ENCODE peak calls at places on chromosomes 2 and 18, in nine cellular contexts. One of them, this sample, is unnamed.

GRCh38 chr2:54429055-54429454 is 27.1 kb upstream of the SPTBN1 start:
- DNase-seq in C1 segment of cervical spinal cord: no peak
- DNase-seq in fibroblast of lung: peak; percentile 26
- DNase-seq in hypothalamus: no peak
- DNase-seq in tibial artery: no peak
- DNase-seq in colonic mucosa: no peak
- DNase-seq in HTR-8/SVneo: no peak
- DNase-seq in glutamatergic neuron: no peak
- DNase-seq in amygdala: no peak
- DNase-seq in this sample: no peak

GRCh38 chr2:121974919-121975654 is 219.6 kb downstream of the TSN start:
- DNase-seq in colonic mucosa: peak; percentile 49
- DNase-seq in C1 segment of cervical spinal cord: peak; percentile 7
- DNase-seq in HTR-8/SVneo: peak; percentile 75
- DNase-seq in tibial artery: peak; percentile 80
- DNase-seq in fibroblast of lung: peak; percentile 78
- DNase-seq in glutamatergic neuron: peak; percentile 53
- DNase-seq in amygdala: no peak
- DNase-seq in hypothalamus: no peak
- DNase-seq in this sample: peak; percentile 82

GRCh38 chr2:70041666-70042065 is 45.6 kb upstream of the PCBP1 start:
- DNase-seq in glutamatergic neuron: no peak
- DNase-seq in tibial artery: no peak
- DNase-seq in HTR-8/SVneo: peak; percentile 26
- DNase-seq in amygdala: no peak
- DNase-seq in hypothalamus: no peak
- DNase-seq in C1 segment of cervical spinal cord: no peak
- DNase-seq in fibroblast of lung: no peak
- DNase-seq in colonic mucosa: no peak
- DNase-seq in this sample: no peak

GRCh38 chr2:36770542-36771287 is 74.2 kb downstream of the VIT start:
- DNase-seq in hypothalamus: no peak
- DNase-seq in fibroblast of lung: peak; percentile 22
- DNase-seq in tibial artery: no peak
- DNase-seq in glutamatergic neuron: peak; percentile 63
- DNase-seq in colonic mucosa: peak; percentile 36
- DNase-seq in HTR-8/SVneo: peak; percentile 82
- DNase-seq in amygdala: no peak
- DNase-seq in C1 segment of cervical spinal cord: no peak
- DNase-seq in this sample: no peak

GRCh38 chr18:76557026-76557575 is 62.1 kb upstream of the ZNF516 start:
- DNase-seq in tibial artery: no peak
- DNase-seq in C1 segment of cervical spinal cord: no peak
- DNase-seq in hypothalamus: no peak
- DNase-seq in fibroblast of lung: peak; percentile 42
- DNase-seq in colonic mucosa: no peak
- DNase-seq in HTR-8/SVneo: no peak
- DNase-seq in glutamatergic neuron: no peak
- DNase-seq in amygdala: no peak
- DNase-seq in this sample: no peak

GRCh38 chr2:74606927-74607326 is 41.2 kb downstream of the M1AP start:
- DNase-seq in amygdala: no peak
- DNase-seq in hypothalamus: no peak
- DNase-seq in HTR-8/SVneo: no peak
- DNase-seq in glutamatergic neuron: no peak
- DNase-seq in tibial artery: no peak
- DNase-seq in fibroblast of lung: no peak
- DNase-seq in colonic mucosa: no peak
- DNase-seq in C1 segment of cervical spinal cord: no peak
- DNase-seq in this sample: no peak

GRCh38 chr18:80253871-80254492 is 6.7 kb upstream of the PARD6G start:
- DNase-seq in C1 segment of cervical spinal cord: no peak
- DNase-seq in HTR-8/SVneo: no peak
- DNase-seq in fibroblast of lung: no peak
- DNase-seq in colonic mucosa: no peak
- DNase-seq in tibial artery: no peak
- DNase-seq in hypothalamus: no peak
- DNase-seq in amygdala: no peak
- DNase-seq in glutamatergic neuron: peak; percentile 34
- DNase-seq in this sample: no peak

GRCh38 chr18:34972765-34973414 is 68.3 kb upstream of the MAPRE2 start:
- DNase-seq in fibroblast of lung: no peak
- DNase-seq in tibial artery: no peak
- DNase-seq in amygdala: no peak
- DNase-seq in C1 segment of cervical spinal cord: no peak
- DNase-seq in HTR-8/SVneo: no peak
- DNase-seq in glutamatergic neuron: no peak
- DNase-seq in hypothalamus: no peak
- DNase-seq in colonic mucosa: no peak
- DNase-seq in this sample: no peak

GRCh38 chr18:59041819-59042476 is 97.7 kb upstream of the SEC11C start:
- DNase-seq in HTR-8/SVneo: no peak
- DNase-seq in amygdala: peak; percentile 6
- DNase-seq in tibial artery: no peak
- DNase-seq in hypothalamus: peak; percentile 8
- DNase-seq in glutamatergic neuron: no peak
- DNase-seq in C1 segment of cervical spinal cord: peak; percentile 46
- DNase-seq in fibroblast of lung: no peak
- DNase-seq in colonic mucosa: no peak
- DNase-seq in this sample: peak; percentile 27

GRCh38 chr18:36590621-36591580 is 237.9 kb downstream of the TPGS2 start:
- DNase-seq in hypothalamus: no peak
- DNase-seq in fibroblast of lung: no peak
- DNase-seq in HTR-8/SVneo: no peak
- DNase-seq in colonic mucosa: no peak
- DNase-seq in tibial artery: no peak
- DNase-seq in C1 segment of cervical spinal cord: no peak
- DNase-seq in amygdala: no peak
- DNase-seq in glutamatergic neuron: no peak
- DNase-seq in this sample: no peak

GRCh38 chr2:10193276-10193675 is 70.7 kb downstream of the RRM2 start:
- DNase-seq in glutamatergic neuron: no peak
- DNase-seq in tibial artery: no peak
- DNase-seq in amygdala: no peak
- DNase-seq in C1 segment of cervical spinal cord: no peak
- DNase-seq in hypothalamus: no peak
- DNase-seq in HTR-8/SVneo: no peak
- DNase-seq in fibroblast of lung: no peak
- DNase-seq in colonic mucosa: no peak
- DNase-seq in this sample: no peak

GRCh38 chr2:218827701-218828476 is 3.7 kb downstream of the PRKAG3 start:
- DNase-seq in tibial artery: no peak
- DNase-seq in colonic mucosa: no peak
- DNase-seq in glutamatergic neuron: no peak
- DNase-seq in C1 segment of cervical spinal cord: no peak
- DNase-seq in hypothalamus: no peak
- DNase-seq in HTR-8/SVneo: no peak
- DNase-seq in fibroblast of lung: no peak
- DNase-seq in amygdala: no peak
- DNase-seq in this sample: no peak

GRCh38 chr2:46364797-46365457 is 67.7 kb downstream of the EPAS1 start:
- DNase-seq in HTR-8/SVneo: peak; percentile 62
- DNase-seq in tibial artery: no peak
- DNase-seq in glutamatergic neuron: no peak
- DNase-seq in C1 segment of cervical spinal cord: no peak
- DNase-seq in colonic mucosa: peak; percentile 57
- DNase-seq in fibroblast of lung: peak; percentile 80
- DNase-seq in hypothalamus: no peak
- DNase-seq in amygdala: no peak
- DNase-seq in this sample: peak; percentile 19

GRCh38 chr18:49076767-49077166 is 126.0 kb upstream of the SMAD7 start:
- DNase-seq in colonic mucosa: no peak
- DNase-seq in tibial artery: no peak
- DNase-seq in amygdala: no peak
- DNase-seq in C1 segment of cervical spinal cord: no peak
- DNase-seq in fibroblast of lung: no peak
- DNase-seq in HTR-8/SVneo: no peak
- DNase-seq in glutamatergic neuron: no peak
- DNase-seq in hypothalamus: no peak
- DNase-seq in this sample: no peak

This sample was measured in retina.